ENCODE peak calls at places on chromosomes 2 and 18, in five cellular contexts. X, D, E, J and H are unnamed samples.

GRCh38 chr2:4507706-4508105 is 804.3 kb downstream of the DCDC2C start:
- DNase-seq in D (no peak), X (no peak), J (no peak), E (no peak), H (no peak)

GRCh38 chr2:172455121-172455515 is 27.7 kb downstream of the ITGA6 start:
- DNase-seq in J (no peak), X (no peak), D (no peak), E (no peak), H (no peak)

GRCh38 chr2:75513616-75514170 is 47.0 kb downstream of the EVA1A start:
- DNase-seq in E (no peak), J (no peak), X (no peak), D (no peak), H (no peak)

GRCh38 chr2:223538920-223539440 is 63.2 kb downstream of the SCG2 start:
- DNase-seq in E (no peak), X (no peak), J (peak; percentile 73), D (no peak), H (no peak)

GRCh38 chr18:8006979-8007378 is 439.9 kb downstream of the PTPRM start:
- DNase-seq in X (no peak), J (no peak), D (no peak), E (no peak), H (no peak)

GRCh38 chr2:42880738-42881525 is 88.5 kb upstream of the HAAO start:
- DNase-seq in X (no peak), J (no peak), D (peak; percentile 17), E (no peak), H (no peak)

GRCh38 chr18:71327443-71328120 is 1038.7 kb downstream of the SOCS6 start:
- DNase-seq in E (no peak), J (no peak), D (no peak), X (no peak), H (no peak)

GRCh38 chr2:212709287-212709686 is 170.7 kb upstream of the ERBB4 start:
- DNase-seq in D (no peak), X (no peak), E (no peak), J (no peak), H (no peak)

GRCh38 chr18:57959278-57959677 is 84.7 kb upstream of the NEDD4L start:
- DNase-seq in E (peak; percentile 1), J (peak; percentile 32), X (peak; percentile 29), D (peak; percentile 33), H (peak; percentile 59)

GRCh38 chr2:149564983-149565382 is 22.6 kb downstream of the MMADHC start:
- DNase-seq in E (no peak), X (no peak), D (no peak), J (no peak), H (no peak)

GRCh38 chr2:125185691-125186270 is 1160.7 kb downstream of the CNTNAP5 start:
- DNase-seq in X (no peak), J (no peak), E (no peak), D (no peak), H (no peak)

GRCh38 chr2:237670641-237671040 is 43.3 kb downstream of the LRRFIP1 start:
- DNase-seq in E (no peak), X (no peak), D (no peak), J (no peak), H (no peak)

GRCh38 chr2:128370468-128371247 is 52.0 kb upstream of the HS6ST1 start:
- DNase-seq in E (no peak), D (no peak), X (no peak), J (no peak), H (no peak)

GRCh38 chr2:190746971-190747761 is 98.3 kb downstream of the NAB1 start:
- DNase-seq in E (peak; percentile 36), X (peak; percentile 30), J (peak; percentile 67), D (no peak), H (no peak)

GRCh38 chr2:123840614-123841013 is 184.5 kb upstream of the CNTNAP5 start:
- DNase-seq in X (no peak), D (no peak), J (no peak), E (no peak), H (no peak)

GRCh38 chr2:22281033-22281432 is 1103.9 kb upstream of the KLHL29 start:
- DNase-seq in E (peak; percentile 44), J (peak; percentile 82), D (no peak), X (peak; percentile 10), H (no peak)

GRCh38 chr2:203327582-203327917 is 644 bp upstream of the ABI2 start:
- DNase-seq in J (no peak), E (no peak), D (no peak), X (peak; percentile 64), H (no peak)

GRCh38 chr18:44458777-44459176 is 221.9 kb upstream of the SETBP1 start:
- DNase-seq in D (no peak), E (no peak), X (no peak), J (no peak), H (no peak)

GRCh38 chr2:199455533-199456382 is 2.0 kb downstream of the SATB2 start:
- DNase-seq in X (peak; percentile 97), D (no peak), E (no peak), J (peak; percentile 59), H (no peak)

GRCh38 chr2:3536682-3537632 is 17.6 kb upstream of the ADI1 start:
- DNase-seq in E (no peak), X (peak; percentile 30), J (no peak), D (no peak), H (peak; percentile 59)

GRCh38 chr18:12336887-12337286 is 28.8 kb downstream of the TUBB6 start:
- DNase-seq in D (no peak), J (peak; percentile 22), X (no peak), E (no peak), H (no peak)

GRCh38 chr18:46401486-46402115 is 255.4 kb downstream of the LOXHD1 start:
- DNase-seq in X (no peak), D (no peak), E (no peak), J (no peak), H (no peak)

GRCh38 chr2:196961889-196962288 is 35.4 kb upstream of the PGAP1 start:
- DNase-seq in E (no peak), D (no peak), J (no peak), X (no peak), H (peak; percentile 57)

GRCh38 chr2:73255907-73256617 is 22.0 kb downstream of the CCT7 start:
- DNase-seq in X (no peak), J (no peak), E (no peak), D (no peak), H (no peak)

GRCh38 chr18:12939161-12939560 is 8.7 kb upstream of the SEH1L start:
- DNase-seq in E (no peak), X (no peak), D (no peak), J (no peak), H (peak; percentile 21)

GRCh38 chr2:233532971-233533370 is 33.6 kb downstream of the USP40 start:
- DNase-seq in D (no peak), E (no peak), X (no peak), J (no peak), H (no peak)

GRCh38 chr2:176709541-176709951 is 440.3 kb downstream of the MTX2 start:
- DNase-seq in E (no peak), X (no peak), D (peak; percentile 19), J (no peak), H (no peak)

GRCh38 chr18:13611058-13611615 is 115.2 kb downstream of the FAM210A start:
- DNase-seq in D (peak; percentile 60), E (no peak), J (no peak), X (no peak), H (peak; percentile 84)

DNA sequence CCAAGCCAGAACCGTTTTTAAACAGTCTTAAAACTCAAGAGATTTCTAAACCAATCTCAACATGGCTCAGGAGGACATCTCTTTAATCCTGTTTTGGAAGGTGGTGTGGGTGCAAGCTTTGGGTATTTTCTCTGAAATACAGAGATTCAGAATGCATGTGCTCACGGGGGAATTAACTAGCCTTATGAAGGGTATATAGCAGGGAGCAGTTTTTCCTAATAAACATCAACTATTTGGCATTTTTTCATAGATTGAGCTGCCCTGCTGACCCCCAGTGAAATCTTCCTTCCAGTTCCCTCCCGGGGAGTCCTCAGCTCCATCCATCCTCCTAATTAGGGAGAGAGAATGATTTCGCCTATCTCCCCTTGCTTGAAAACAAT is 122.6 kb downstream of the SMAD7 start:
- DNase-seq in J (no peak), X (no peak), D (no peak), E (no peak), H (no peak)
- H3K4me3 ChIP-seq in J (peak overlapping the region; percentile 27), X (no peak overlapping the region), D (peak overlapping the region; percentile 22), E (no peak overlapping the region), H (no peak overlapping the region)

GRCh38 chr2:11543337-11544216 is 9.7 kb downstream of the GREB1 start:
- DNase-seq in E (no peak), D (no peak), X (no peak), J (no peak), H (no peak)
- TF ChIP-seq CTCF in E (no peak), D (no peak), X (no peak), J (no peak), H (no peak)

GRCh38 chr2:120567128-120567527 is 168.5 kb upstream of the GLI2 start:
- DNase-seq in E (no peak), J (no peak), D (no peak), X (no peak), H (no peak)
- H3K4me3 ChIP-seq in E (no peak overlapping the region), J (no peak overlapping the region), D (no peak overlapping the region), X (no peak overlapping the region), H (no peak overlapping the region)

DNA sequence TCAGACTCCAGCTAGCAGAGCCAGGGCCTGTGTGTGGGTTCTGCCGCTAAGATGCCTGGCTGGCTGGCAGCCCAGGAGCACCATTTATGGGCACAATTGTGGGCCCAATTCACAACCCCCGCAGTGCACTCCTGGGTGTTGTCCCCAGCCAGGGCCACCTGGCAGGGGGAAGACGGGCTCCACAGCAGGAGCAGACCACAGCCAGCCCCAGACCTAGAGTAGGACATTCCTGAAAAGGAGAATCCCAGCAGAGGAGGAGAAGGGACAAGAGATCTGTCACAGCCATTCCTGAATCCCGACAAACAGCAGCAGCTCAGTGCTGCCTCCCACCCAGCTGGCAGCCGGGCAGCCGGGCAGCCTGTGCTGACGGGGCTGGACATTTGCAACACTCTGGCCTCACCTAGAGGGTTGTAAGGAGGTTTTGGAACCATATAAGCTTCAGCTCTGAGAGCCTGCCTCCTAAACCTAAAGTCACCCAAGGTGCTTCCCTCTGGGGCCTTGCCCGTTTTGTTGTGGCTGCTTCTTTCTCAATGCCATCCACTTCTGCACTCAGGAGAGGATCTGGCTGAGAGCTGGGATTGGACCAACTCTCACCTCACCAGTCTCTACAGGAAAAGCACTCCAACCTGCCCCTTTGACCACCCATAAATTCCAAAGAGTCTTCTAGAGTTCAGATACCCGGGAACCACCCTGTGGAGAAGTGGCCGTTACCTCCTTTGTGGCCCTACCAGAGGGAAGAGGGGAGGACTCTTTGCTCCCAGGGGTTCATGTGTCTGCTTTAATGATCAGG is 4.1 kb upstream of the TMEM177 start:
- DNase-seq in X (no peak), J (no peak), E (no peak), D (peak; percentile 10), H (no peak)
- TF ChIP-seq CTCF in X (no peak), J (no peak), E (no peak), D (no peak), H (no peak)

GRCh38 chr2:207975910-207976309 is 49.4 kb downstream of the PLEKHM3 start:
- DNase-seq in X (no peak), D (no peak), E (no peak), J (no peak), H (no peak)
- H3K4me3 ChIP-seq in X (no peak overlapping the region), D (no peak overlapping the region), E (no peak overlapping the region), J (no peak overlapping the region), H (no peak overlapping the region)